ENCODE peak calls at places on chromosomes 7 and 10, in four cellular contexts. One of them, this sample, is unnamed.

GRCh38 chr10:52387744-52388143 is 73.7 kb downstream of the DKK1 start:
- DNase-seq in astrocyte: peak; percentile 4
- DNase-seq in mammary epithelial cell: peak; percentile 85
- DNase-seq in PC-9: peak; percentile 77
- DNase-seq in this sample: no peak

GRCh38 chr10:125606406-125606805 is 76.6 kb downstream of the TEX36 start:
- DNase-seq in astrocyte: no peak
- DNase-seq in mammary epithelial cell: no peak
- DNase-seq in PC-9: no peak
- DNase-seq in this sample: no peak

GRCh38 chr10:68938117-68938516 is 17.9 kb upstream of the DDX21 start:
- DNase-seq in astrocyte: no peak
- DNase-seq in mammary epithelial cell: no peak
- DNase-seq in PC-9: no peak
- DNase-seq in this sample: no peak

GRCh38 chr10:132039371-132039770 is 26.4 kb upstream of the JAKMIP3 start:
- DNase-seq in astrocyte: no peak
- DNase-seq in mammary epithelial cell: no peak
- DNase-seq in PC-9: no peak
- DNase-seq in this sample: no peak

GRCh38 chr7:82851126-82851525 is 311.6 kb downstream of the PCLO start:
- DNase-seq in astrocyte: no peak
- DNase-seq in mammary epithelial cell: no peak
- DNase-seq in PC-9: no peak
- DNase-seq in this sample: no peak

GRCh38 chr7:116353614-116354013 is 143.3 kb downstream of the TES start:
- DNase-seq in astrocyte: peak; percentile 18
- DNase-seq in mammary epithelial cell: no peak
- DNase-seq in PC-9: no peak
- DNase-seq in this sample: no peak

GRCh38 chr10:124403548-124403947 is 15.2 kb downstream of the OAT start:
- DNase-seq in astrocyte: peak; percentile 65
- DNase-seq in mammary epithelial cell: peak; percentile 71
- DNase-seq in PC-9: peak; percentile 65
- DNase-seq in this sample: peak; percentile 87

GRCh38 chr7:55193245-55193644 is 171.9 kb upstream of the LANCL2 start:
- DNase-seq in astrocyte: no peak
- DNase-seq in mammary epithelial cell: no peak
- DNase-seq in PC-9: no peak
- DNase-seq in this sample: no peak

GRCh38 chr10:45034301-45034700 is 33.6 kb downstream of the ZNF22 start:
- DNase-seq in astrocyte: no peak
- DNase-seq in mammary epithelial cell: peak; percentile 5
- DNase-seq in PC-9: peak; percentile 63
- DNase-seq in this sample: no peak

GRCh38 chr7:54992876-54993490 is 25.8 kb upstream of the EGFR start:
- DNase-seq in astrocyte: no peak
- DNase-seq in mammary epithelial cell: no peak
- DNase-seq in PC-9: no peak
- DNase-seq in this sample: no peak

GRCh38 chr10:77501152-77501845 is 136.3 kb downstream of the KCNMA1 start:
- DNase-seq in astrocyte: peak; percentile 85
- DNase-seq in mammary epithelial cell: peak; percentile 78
- DNase-seq in PC-9: no peak
- DNase-seq in this sample: no peak

GRCh38 chr10:17959870-17960269 is 8.2 kb downstream of the SLC39A12 start:
- DNase-seq in astrocyte: no peak
- DNase-seq in mammary epithelial cell: no peak
- DNase-seq in PC-9: no peak
- DNase-seq in this sample: no peak

DNA sequence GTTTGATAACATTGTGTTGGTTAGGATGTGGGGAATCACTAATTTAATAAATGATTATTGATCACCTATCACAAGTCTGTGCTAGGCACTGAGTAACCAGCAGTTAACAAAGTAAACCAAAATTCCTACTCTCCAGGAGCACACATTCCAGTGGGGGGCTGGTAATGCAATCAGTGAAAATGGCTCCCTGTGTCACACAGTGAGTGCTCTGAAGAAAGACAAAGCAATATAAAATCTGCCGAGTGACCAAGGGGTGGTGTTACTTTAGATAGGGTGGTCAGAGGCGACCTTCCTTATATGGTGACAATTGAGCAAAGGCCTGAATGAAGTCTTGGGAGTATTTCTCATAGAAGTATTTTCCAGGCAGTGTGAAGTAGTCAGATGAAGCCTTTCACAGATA is 13.6 kb upstream of the SMC3 start:
- DNase-seq in astrocyte: no peak
- DNase-seq in mammary epithelial cell: no peak
- DNase-seq in PC-9: no peak
- DNase-seq in this sample: peak; percentile 82
- H3K27ac ChIP-seq in astrocyte: no peak overlapping the region
- H3K27ac ChIP-seq in mammary epithelial cell: no peak overlapping the region
- H3K27ac ChIP-seq in PC-9: no peak overlapping the region
- H3K27ac ChIP-seq in this sample: no peak overlapping the region

DNA sequence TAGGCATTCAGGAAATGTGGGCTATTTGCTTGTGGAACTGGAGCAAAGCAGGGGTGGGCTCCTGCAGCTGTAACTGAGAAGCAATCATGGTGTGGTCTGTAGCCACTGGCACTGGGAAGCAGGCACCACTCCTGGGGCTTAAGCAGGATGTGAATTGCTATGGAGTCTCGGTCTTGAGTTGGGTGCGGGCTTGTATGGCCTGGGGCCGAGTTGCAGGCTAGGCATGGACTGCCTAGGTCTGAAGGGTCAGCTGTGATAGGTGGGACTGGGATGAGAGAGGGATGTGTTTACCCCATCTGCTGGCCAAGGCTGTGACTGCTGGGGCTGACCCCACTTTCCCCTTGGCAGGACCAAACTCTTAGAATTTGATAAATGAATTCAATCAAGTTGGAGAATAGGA is 43.0 kb downstream of the ADCY1 start:
- DNase-seq in astrocyte: no peak
- DNase-seq in mammary epithelial cell: no peak
- DNase-seq in PC-9: no peak
- DNase-seq in this sample: peak; percentile 79
- TF ChIP-seq CTCF in astrocyte: no peak
- TF ChIP-seq CTCF in mammary epithelial cell: no peak
- TF ChIP-seq CTCF in PC-9: peak; percentile 21
- TF ChIP-seq CTCF in this sample: peak; percentile 72

GRCh38 chr10:96718304-96718990 is 1.9 kb downstream of the PIK3AP1 start:
- DNase-seq in astrocyte: no peak
- DNase-seq in mammary epithelial cell: no peak
- DNase-seq in PC-9: no peak
- DNase-seq in this sample: no peak
- H3K27ac ChIP-seq in astrocyte: no peak overlapping the region
- H3K27ac ChIP-seq in mammary epithelial cell: no peak overlapping the region
- H3K27ac ChIP-seq in PC-9: no peak overlapping the region
- H3K27ac ChIP-seq in this sample: no peak overlapping the region

GRCh38 chr10:130807096-130807495 is 504.4 kb downstream of the TCERG1L start:
- DNase-seq in astrocyte: no peak
- DNase-seq in mammary epithelial cell: no peak
- DNase-seq in PC-9: no peak
- DNase-seq in this sample: peak; percentile 14
- TF ChIP-seq CTCF in astrocyte: no peak
- TF ChIP-seq CTCF in mammary epithelial cell: no peak
- TF ChIP-seq CTCF in PC-9: no peak
- TF ChIP-seq CTCF in this sample: no peak

GRCh38 chr10:119323085-119323670 is 115.8 kb downstream of the GRK5 start:
- DNase-seq in astrocyte: no peak
- DNase-seq in mammary epithelial cell: no peak
- DNase-seq in PC-9: no peak
- DNase-seq in this sample: no peak
- H3K27ac ChIP-seq in astrocyte: no peak overlapping the region
- H3K27ac ChIP-seq in mammary epithelial cell: no peak overlapping the region
- H3K27ac ChIP-seq in PC-9: no peak overlapping the region
- H3K27ac ChIP-seq in this sample: no peak overlapping the region

DNA sequence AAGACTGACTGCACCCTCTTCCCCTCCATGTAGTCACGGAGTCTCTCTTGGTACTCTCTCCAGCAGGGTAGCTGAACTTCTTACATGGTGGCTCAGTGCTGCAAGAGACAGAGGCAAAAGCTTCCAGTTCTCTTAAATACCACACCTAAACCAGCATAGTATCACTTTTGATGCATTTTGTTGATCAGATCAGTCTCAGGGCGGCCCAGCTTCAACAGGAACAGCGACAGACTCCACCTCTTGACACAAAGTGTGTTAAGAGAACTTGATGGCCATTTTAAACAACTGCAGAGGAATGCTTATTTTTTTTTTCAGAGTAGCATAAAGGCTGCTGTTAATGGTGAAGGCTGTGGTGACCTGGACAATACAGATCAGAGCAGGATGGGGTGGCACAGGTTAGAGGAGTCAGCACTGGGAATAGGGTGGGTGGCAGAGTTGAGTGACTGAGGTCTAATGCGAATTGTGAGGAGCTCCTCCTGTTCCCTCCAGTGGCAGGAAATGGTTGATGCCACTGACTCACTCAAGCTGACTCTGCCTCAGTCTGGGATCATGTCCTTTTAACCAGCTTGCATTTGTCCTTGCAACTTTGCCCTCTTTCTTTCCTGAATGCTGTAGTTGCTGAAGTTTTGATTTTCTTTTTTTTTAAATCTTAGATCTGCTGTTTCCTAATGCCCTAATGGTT is 17.3 kb downstream of the MGAM start:
- DNase-seq in astrocyte: no peak
- DNase-seq in mammary epithelial cell: peak; percentile 47
- DNase-seq in PC-9: no peak
- DNase-seq in this sample: peak; percentile 72
- TF ChIP-seq CTCF in astrocyte: no peak
- TF ChIP-seq CTCF in mammary epithelial cell: peak; percentile 20
- TF ChIP-seq CTCF in PC-9: no peak
- TF ChIP-seq CTCF in this sample: peak; percentile 57

GRCh38 chr7:327305-327931 is 37.4 kb downstream of the FOXL3 start:
- DNase-seq in astrocyte: no peak
- DNase-seq in mammary epithelial cell: no peak
- DNase-seq in PC-9: no peak
- DNase-seq in this sample: no peak
- H3K27ac ChIP-seq in astrocyte: no peak overlapping the region
- H3K27ac ChIP-seq in mammary epithelial cell: no peak overlapping the region
- H3K27ac ChIP-seq in PC-9: no peak overlapping the region
- H3K27ac ChIP-seq in this sample: no peak overlapping the region

DNA sequence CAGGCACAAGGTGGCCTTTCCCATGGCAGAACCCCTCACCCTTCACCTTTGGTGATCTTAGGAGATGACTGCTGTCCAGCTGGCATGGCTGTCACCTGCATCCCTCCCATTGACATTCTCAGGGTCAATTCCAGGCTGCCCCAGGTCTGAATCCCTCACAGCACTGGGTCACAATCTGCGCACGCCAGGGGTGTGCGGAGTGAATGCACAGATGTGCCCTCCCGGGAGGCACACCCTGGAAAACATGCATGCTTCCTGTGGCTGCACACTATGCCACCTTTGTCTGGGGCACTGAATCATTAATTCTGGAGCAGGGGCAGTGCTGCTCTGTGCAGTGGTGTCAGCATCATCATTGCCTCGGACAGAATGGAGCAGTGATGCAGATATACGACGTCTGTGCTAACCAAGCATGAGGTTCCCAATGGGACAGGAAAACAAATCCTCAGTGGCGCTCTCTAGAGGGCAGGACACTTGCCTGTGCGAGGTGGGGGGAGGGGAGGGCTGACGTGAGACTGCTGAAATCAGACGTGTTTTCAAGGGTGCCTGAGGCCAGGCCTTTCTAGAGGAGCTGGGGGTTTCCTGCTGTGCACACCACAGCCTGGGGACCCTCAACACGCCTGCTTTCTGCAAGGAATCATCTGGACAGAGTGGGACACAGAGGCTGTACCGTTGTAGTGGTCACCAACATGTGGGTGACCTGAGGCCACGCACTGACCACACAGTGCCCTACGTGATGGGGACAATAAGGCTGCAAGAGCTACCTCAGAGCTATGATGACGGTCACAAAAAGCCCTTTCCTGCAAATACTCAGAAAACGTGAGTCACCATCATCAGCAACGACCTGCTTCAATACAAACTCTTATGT is 77.9 kb downstream of the HIPK2 start:
- DNase-seq in astrocyte: no peak
- DNase-seq in mammary epithelial cell: no peak
- DNase-seq in PC-9: no peak
- DNase-seq in this sample: peak; percentile 82
- TF ChIP-seq CTCF in astrocyte: no peak
- TF ChIP-seq CTCF in mammary epithelial cell: no peak
- TF ChIP-seq CTCF in PC-9: no peak
- TF ChIP-seq CTCF in this sample: peak; percentile 64

DNA sequence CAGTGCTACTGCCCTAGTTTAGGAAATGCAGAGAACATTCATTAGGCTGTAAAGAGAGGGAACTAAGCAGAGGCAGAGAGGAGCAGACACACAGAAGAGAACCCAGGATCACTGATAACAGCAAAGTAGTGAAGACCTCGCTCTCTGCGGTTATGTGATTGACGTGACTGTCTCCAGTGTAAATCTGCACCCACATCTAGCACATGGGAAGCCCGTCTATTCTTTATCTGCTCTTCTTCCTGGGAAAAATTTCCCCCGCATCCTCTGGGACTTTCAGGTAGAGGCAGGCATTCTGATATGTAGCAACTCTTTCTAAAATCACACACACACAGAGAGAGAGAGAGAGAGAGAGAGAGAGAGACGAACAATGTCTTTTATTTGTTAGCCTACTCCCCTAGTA is 699.6 kb downstream of the GRID1 start:
- DNase-seq in astrocyte: no peak
- DNase-seq in mammary epithelial cell: no peak
- DNase-seq in PC-9: no peak
- DNase-seq in this sample: no peak
- H3K27ac ChIP-seq in astrocyte: no peak overlapping the region
- H3K27ac ChIP-seq in mammary epithelial cell: no peak overlapping the region
- H3K27ac ChIP-seq in PC-9: no peak overlapping the region
- H3K27ac ChIP-seq in this sample: no peak overlapping the region

This sample was measured in endodermal cell.